ENCODE peak calls at places on chromosome 20, in seven cellular contexts. One of them, this sample, is unnamed.

GRCh38 chr20:25055711-25056492 is 2.0 kb downstream of the ACSS1 start:
- DNase-seq in tibial artery: peak
- DNase-seq in neural progenitor cell: no peak
- DNase-seq in Panc1: no peak
- DNase-seq in pancreas: no peak
- DNase-seq in aorta: no peak
- DNase-seq in uterus: peak
- DNase-seq in this sample: no peak

GRCh38 chr20:11403711-11404110 is 514.0 kb upstream of the BTBD3 start:
- DNase-seq in neural progenitor cell: no peak
- DNase-seq in Panc1: no peak
- DNase-seq in pancreas: no peak
- DNase-seq in aorta: no peak
- DNase-seq in tibial artery: no peak
- DNase-seq in uterus: peak
- DNase-seq in this sample: no peak

GRCh38 chr20:57388953-57389694 is 2.1 kb upstream of the RBM38 start:
- DNase-seq in tibial artery: peak
- DNase-seq in neural progenitor cell: peak
- DNase-seq in uterus: peak
- DNase-seq in pancreas: peak
- DNase-seq in Panc1: no peak
- DNase-seq in aorta: peak
- DNase-seq in this sample: peak

GRCh38 chr20:39532205-39532604 is 570.1 kb downstream of the DHX35 start:
- DNase-seq in uterus: no peak
- DNase-seq in pancreas: no peak
- DNase-seq in tibial artery: no peak
- DNase-seq in aorta: no peak
- DNase-seq in Panc1: no peak
- DNase-seq in neural progenitor cell: no peak
- DNase-seq in this sample: no peak

GRCh38 chr20:4962257-4962855 is 39.0 kb downstream of the SLC23A2 start:
- DNase-seq in uterus: no peak
- DNase-seq in aorta: no peak
- DNase-seq in Panc1: no peak
- DNase-seq in pancreas: no peak
- DNase-seq in neural progenitor cell: no peak
- DNase-seq in tibial artery: no peak
- DNase-seq in this sample: no peak

GRCh38 chr20:3209946-3210317 is 634 bp downstream of the ITPA start:
- DNase-seq in neural progenitor cell: no peak
- DNase-seq in pancreas: no peak
- DNase-seq in Panc1: no peak
- DNase-seq in uterus: no peak
- DNase-seq in aorta: no peak
- DNase-seq in tibial artery: no peak
- DNase-seq in this sample: no peak

GRCh38 chr20:32155017-32155965 is 45.8 kb downstream of the TM9SF4 start:
- DNase-seq in uterus: peak
- DNase-seq in neural progenitor cell: peak
- DNase-seq in Panc1: peak
- DNase-seq in pancreas: peak
- DNase-seq in aorta: peak
- DNase-seq in tibial artery: peak
- DNase-seq in this sample: peak

GRCh38 chr20:50295345-50295744 is 104.7 kb downstream of the CEBPB start:
- DNase-seq in Panc1: no peak
- DNase-seq in neural progenitor cell: no peak
- DNase-seq in aorta: no peak
- DNase-seq in tibial artery: no peak
- DNase-seq in pancreas: no peak
- DNase-seq in uterus: no peak
- DNase-seq in this sample: no peak

GRCh38 chr20:33796263-33796906 is 14.8 kb upstream of the CHMP4B start:
- DNase-seq in tibial artery: no peak
- DNase-seq in pancreas: peak
- DNase-seq in aorta: no peak
- DNase-seq in Panc1: no peak
- DNase-seq in neural progenitor cell: no peak
- DNase-seq in uterus: no peak
- DNase-seq in this sample: no peak

GRCh38 chr20:4027590-4028265 is 12.4 kb upstream of the RNF24 start:
- DNase-seq in tibial artery: no peak
- DNase-seq in neural progenitor cell: no peak
- DNase-seq in uterus: no peak
- DNase-seq in aorta: no peak
- DNase-seq in pancreas: no peak
- DNase-seq in Panc1: no peak
- DNase-seq in this sample: peak

GRCh38 chr20:4092136-4092479 is 76.8 kb upstream of the RNF24 start:
- DNase-seq in uterus: no peak
- DNase-seq in aorta: no peak
- DNase-seq in tibial artery: no peak
- DNase-seq in neural progenitor cell: no peak
- DNase-seq in Panc1: no peak
- DNase-seq in pancreas: no peak
- DNase-seq in this sample: peak

GRCh38 chr20:17873410-17874270 is 95.0 kb downstream of the SNX5 start:
- DNase-seq in tibial artery: peak
- DNase-seq in aorta: peak
- DNase-seq in pancreas: peak
- DNase-seq in neural progenitor cell: peak
- DNase-seq in uterus: peak
- DNase-seq in Panc1: no peak
- DNase-seq in this sample: peak

GRCh38 chr20:17878069-17878911 is 90.3 kb downstream of the SNX5 start:
- DNase-seq in pancreas: no peak
- DNase-seq in neural progenitor cell: no peak
- DNase-seq in tibial artery: peak
- DNase-seq in uterus: no peak
- DNase-seq in Panc1: no peak
- DNase-seq in aorta: no peak
- DNase-seq in this sample: no peak

GRCh38 chr20:17874271-17875105 is 94.1 kb downstream of the SNX5 start:
- DNase-seq in uterus: no peak
- DNase-seq in aorta: no peak
- DNase-seq in tibial artery: no peak
- DNase-seq in neural progenitor cell: no peak
- DNase-seq in pancreas: no peak
- DNase-seq in Panc1: no peak
- DNase-seq in this sample: no peak

GRCh38 chr20:17875106-17875980 is 93.3 kb downstream of the SNX5 start:
- DNase-seq in uterus: peak
- DNase-seq in aorta: peak
- DNase-seq in tibial artery: peak
- DNase-seq in pancreas: peak
- DNase-seq in neural progenitor cell: no peak
- DNase-seq in Panc1: no peak
- DNase-seq in this sample: peak

GRCh38 chr20:17875981-17876385 is 92.6 kb downstream of the SNX5 start:
- DNase-seq in pancreas: no peak
- DNase-seq in Panc1: no peak
- DNase-seq in aorta: no peak
- DNase-seq in tibial artery: no peak
- DNase-seq in neural progenitor cell: peak
- DNase-seq in uterus: no peak
- DNase-seq in this sample: no peak
- H3K27ac ChIP-seq in pancreas: peak
- H3K27ac ChIP-seq in Panc1: no peak
- H3K27ac ChIP-seq in aorta: no peak
- H3K27ac ChIP-seq in tibial artery: no peak
- H3K27ac ChIP-seq in neural progenitor cell: no peak
- H3K27ac ChIP-seq in uterus: peak
- H3K27ac ChIP-seq in this sample: no peak

GRCh38 chr20:49167811-49168507 is 20.2 kb downstream of the STAU1 start:
- DNase-seq in neural progenitor cell: no peak
- DNase-seq in aorta: no peak
- DNase-seq in pancreas: no peak
- DNase-seq in uterus: no peak
- DNase-seq in tibial artery: no peak
- DNase-seq in Panc1: no peak
- DNase-seq in this sample: no peak
- H3K4me3 ChIP-seq in neural progenitor cell: no peak
- H3K4me3 ChIP-seq in aorta: no peak
- H3K4me3 ChIP-seq in pancreas: no peak
- H3K4me3 ChIP-seq in uterus: no peak
- H3K4me3 ChIP-seq in tibial artery: peak
- H3K4me3 ChIP-seq in Panc1: no peak
- H3K4me3 ChIP-seq in this sample: no peak

GRCh38 chr20:17485017-17485416 is 46.2 kb downstream of the BFSP1 start:
- DNase-seq in Panc1: no peak
- DNase-seq in neural progenitor cell: no peak
- DNase-seq in pancreas: no peak
- DNase-seq in aorta: no peak
- DNase-seq in uterus: no peak
- DNase-seq in tibial artery: no peak
- DNase-seq in this sample: peak

GRCh38 chr20:17491041-17491440 is 40.1 kb downstream of the BFSP1 start:
- DNase-seq in neural progenitor cell: no peak
- DNase-seq in aorta: no peak
- DNase-seq in Panc1: no peak
- DNase-seq in pancreas: no peak
- DNase-seq in uterus: no peak
- DNase-seq in tibial artery: no peak
- DNase-seq in this sample: no peak

GRCh38 chr20:17490501-17490900 is 40.7 kb downstream of the BFSP1 start:
- DNase-seq in aorta: no peak
- DNase-seq in pancreas: no peak
- DNase-seq in Panc1: no peak
- DNase-seq in tibial artery: no peak
- DNase-seq in uterus: no peak
- DNase-seq in neural progenitor cell: no peak
- DNase-seq in this sample: no peak

GRCh38 chr20:17491488-17491887 is 39.7 kb downstream of the BFSP1 start:
- DNase-seq in aorta: no peak
- DNase-seq in uterus: no peak
- DNase-seq in tibial artery: no peak
- DNase-seq in pancreas: no peak
- DNase-seq in Panc1: no peak
- DNase-seq in neural progenitor cell: no peak
- DNase-seq in this sample: no peak

DNA sequence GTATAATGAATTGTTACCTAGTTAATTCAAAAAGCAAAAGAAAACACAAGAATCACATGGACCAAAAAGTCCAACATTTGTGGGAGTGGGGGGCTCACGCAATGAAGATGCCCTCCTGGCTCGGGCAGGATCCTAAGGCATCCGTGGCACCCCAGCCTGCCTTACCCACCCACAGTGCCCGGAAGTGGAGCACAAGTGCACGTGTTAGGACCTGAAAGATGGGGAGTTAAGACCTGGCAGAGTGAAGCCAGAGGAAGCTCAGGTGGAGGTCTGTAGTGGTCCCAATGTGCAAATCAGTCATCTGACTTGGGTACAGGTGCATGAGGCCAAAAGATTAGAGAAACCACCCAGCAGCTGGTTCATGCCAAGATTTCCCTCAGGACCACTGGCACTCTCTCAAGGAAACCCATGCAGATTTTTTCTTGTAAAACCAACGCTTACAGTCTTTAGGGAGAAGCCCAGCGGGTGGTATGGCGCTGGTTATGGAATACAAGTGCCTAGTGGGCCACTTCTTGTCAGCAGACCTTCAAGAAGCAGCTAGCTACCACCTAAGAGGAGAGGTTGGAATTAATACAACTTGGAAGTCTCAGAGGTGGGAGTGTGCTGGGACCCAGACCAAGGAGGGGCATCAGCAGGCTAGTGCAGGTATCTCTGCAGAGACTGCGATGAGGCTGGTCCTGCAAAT is 42.1 kb downstream of the BFSP1 start:
- DNase-seq in pancreas: no peak
- DNase-seq in tibial artery: no peak
- DNase-seq in aorta: no peak
- DNase-seq in neural progenitor cell: no peak
- DNase-seq in Panc1: no peak
- DNase-seq in uterus: no peak
- DNase-seq in this sample: no peak
- H3K27ac ChIP-seq in pancreas: no peak
- H3K27ac ChIP-seq in tibial artery: no peak
- H3K27ac ChIP-seq in aorta: no peak
- H3K27ac ChIP-seq in neural progenitor cell: no peak
- H3K27ac ChIP-seq in Panc1: no peak
- H3K27ac ChIP-seq in uterus: no peak
- H3K27ac ChIP-seq in this sample: no peak

GRCh38 chr20:62951896-62952372 is 575 bp upstream of the SLC17A9 start:
- DNase-seq in pancreas: no peak
- DNase-seq in neural progenitor cell: no peak
- DNase-seq in uterus: no peak
- DNase-seq in tibial artery: no peak
- DNase-seq in Panc1: no peak
- DNase-seq in aorta: peak
- DNase-seq in this sample: no peak

GRCh38 chr20:62953167-62953838 is 794 bp downstream of the SLC17A9 start:
- DNase-seq in pancreas: no peak
- DNase-seq in tibial artery: no peak
- DNase-seq in uterus: no peak
- DNase-seq in aorta: peak
- DNase-seq in neural progenitor cell: no peak
- DNase-seq in Panc1: no peak
- DNase-seq in this sample: no peak

GRCh38 chr20:62952373-62953166 is at the start of gene SLC17A9:
- DNase-seq in uterus: peak
- DNase-seq in neural progenitor cell: peak
- DNase-seq in pancreas: peak
- DNase-seq in aorta: peak
- DNase-seq in Panc1: no peak
- DNase-seq in tibial artery: peak
- DNase-seq in this sample: peak

GRCh38 chr20:62955519-62956386 is 3.2 kb downstream of the SLC17A9 start:
- DNase-seq in neural progenitor cell: no peak
- DNase-seq in pancreas: no peak
- DNase-seq in aorta: peak
- DNase-seq in Panc1: no peak
- DNase-seq in uterus: no peak
- DNase-seq in tibial artery: no peak
- DNase-seq in this sample: no peak

DNA sequence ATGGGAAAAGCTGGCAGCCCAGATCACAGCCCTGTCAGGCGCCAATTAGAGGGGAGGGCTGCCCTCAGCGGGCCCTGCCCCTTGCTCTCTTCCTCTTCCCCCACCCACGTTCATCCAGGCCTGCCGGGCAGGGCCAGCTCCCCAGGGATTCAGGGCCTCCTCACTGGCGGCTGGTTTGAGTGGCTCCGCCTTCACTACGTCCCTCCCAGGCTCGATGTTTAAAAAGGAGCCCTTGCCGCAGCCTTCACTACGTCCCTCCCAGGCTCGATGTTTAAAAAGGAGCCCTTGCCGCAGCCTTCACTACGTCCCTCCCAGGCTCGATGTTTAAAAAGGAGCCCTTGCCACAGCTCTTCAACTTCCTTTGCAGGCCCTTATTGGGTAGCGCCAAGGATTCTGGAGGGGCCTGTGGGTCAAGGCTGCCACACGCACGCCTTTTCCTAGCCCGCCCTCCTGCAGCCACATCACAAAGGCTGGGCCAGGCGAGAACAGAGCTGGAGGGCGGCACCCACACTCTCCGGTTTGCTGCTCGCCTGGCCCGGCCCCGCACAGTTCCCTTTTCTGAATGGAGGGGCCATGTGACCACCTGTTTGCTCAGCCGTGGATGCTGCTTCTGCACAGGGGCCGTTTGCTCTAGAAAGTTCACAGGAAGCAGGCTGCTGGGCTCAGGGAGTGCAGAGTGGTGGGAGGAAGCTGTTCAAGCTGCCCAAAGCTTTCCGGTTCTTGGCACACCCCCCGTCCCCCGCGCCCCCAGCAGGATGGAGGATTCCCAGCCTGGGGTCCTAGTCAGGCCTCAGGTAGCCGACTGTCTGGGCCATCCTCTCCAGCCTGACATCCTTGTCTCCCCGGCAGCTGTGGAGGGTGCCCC is 1.6 kb downstream of the SLC17A9 start:
- DNase-seq in pancreas: no peak
- DNase-seq in aorta: peak
- DNase-seq in tibial artery: peak
- DNase-seq in Panc1: no peak
- DNase-seq in uterus: peak
- DNase-seq in neural progenitor cell: peak
- DNase-seq in this sample: peak
- H3K4me3 ChIP-seq in pancreas: no peak
- H3K4me3 ChIP-seq in aorta: no peak
- H3K4me3 ChIP-seq in tibial artery: peak
- H3K4me3 ChIP-seq in Panc1: no peak
- H3K4me3 ChIP-seq in uterus: peak
- H3K4me3 ChIP-seq in neural progenitor cell: peak
- H3K4me3 ChIP-seq in this sample: peak